ENCODE peak calls at places on chromosomes 6 and 20, in six cellular contexts. V, U, J, Y, K and N are unnamed samples.

GRCh38 chr6:14943116-14943515 is 302.8 kb upstream of the JARID2 start:
- DNase-seq in U (no peak), V (no peak), Y (no peak), K (no peak), J (no peak), N (no peak)

GRCh38 chr6:166958926-166959861 is 2.8 kb upstream of the RNASET2 start:
- DNase-seq in J (peak; percentile 56), U (no peak), K (no peak), V (peak; percentile 37), Y (peak; percentile 48), N (no peak)

GRCh38 chr6:14728396-14729024 is 517.4 kb upstream of the JARID2 start:
- DNase-seq in K (no peak), Y (no peak), U (no peak), V (no peak), J (no peak), N (no peak)

GRCh38 chr6:30463651-30464618 is 25.4 kb upstream of the HLA-E start:
- DNase-seq in K (no peak), V (peak; percentile 64), Y (peak; percentile 62), U (peak; percentile 9), J (peak; percentile 42), N (no peak)

GRCh38 chr20:41135187-41135887 is 2.0 kb upstream of the PLCG1 start:
- DNase-seq in U (peak; percentile 45), K (no peak), V (peak; percentile 55), J (peak; percentile 36), Y (peak; percentile 72), N (peak; percentile 67)

GRCh38 chr20:16308754-16309153 is 264.5 kb downstream of the KIF16B start:
- DNase-seq in U (no peak), J (no peak), V (no peak), Y (no peak), K (peak; percentile 9), N (no peak)

GRCh38 chr6:169454204-169454871 is 200.7 kb upstream of the THBS2 start:
- DNase-seq in Y (no peak), U (no peak), J (peak; percentile 43), K (peak; percentile 75), V (no peak), N (no peak)

GRCh38 chr6:156910938-156911337 is 133.8 kb downstream of the ARID1B start:
- DNase-seq in J (no peak), V (no peak), U (no peak), Y (no peak), K (no peak), N (no peak)

GRCh38 chr20:1367479-1367878 is 25.4 kb downstream of the FKBP1A start:
- DNase-seq in K (no peak), V (no peak), J (no peak), U (no peak), Y (no peak), N (no peak)

GRCh38 chr20:273884-274283 is 16.4 kb downstream of the DEFB132 start:
- DNase-seq in Y (no peak), U (no peak), K (no peak), V (no peak), J (no peak), N (no peak)

GRCh38 chr6:166520905-166521834 is 65.3 kb downstream of the RAMACL start:
- DNase-seq in V (no peak), J (no peak), Y (no peak), K (no peak), U (no peak), N (no peak)

GRCh38 chr6:37242429-37243052 is 15.0 kb upstream of the TBC1D22B start:
- DNase-seq in V (no peak), J (peak; percentile 41), U (no peak), Y (no peak), K (peak; percentile 96), N (no peak)

GRCh38 chr6:145815351-145815772 is 767 bp upstream of the FBXO30 start:
- DNase-seq in U (peak; percentile 59), K (no peak), V (no peak), Y (peak; percentile 10), J (no peak), N (peak; percentile 37)

GRCh38 chr6:154403803-154404202 is 47.2 kb upstream of the IPCEF1 start:
- DNase-seq in K (no peak), Y (no peak), V (no peak), J (no peak), U (no peak), N (no peak)

GRCh38 chr6:186221-186965 is 105.9 kb upstream of the DUSP22 start:
- DNase-seq in U (no peak), K (no peak), V (no peak), Y (no peak), J (peak; percentile 28), N (no peak)

GRCh38 chr20:50916257-50916656 is 15.0 kb downstream of the ADNP start:
- DNase-seq in V (no peak), K (no peak), Y (no peak), J (no peak), U (no peak), N (peak; percentile 11)

GRCh38 chr6:119148825-119149525 is 70.5 kb upstream of the FAM184A start:
- DNase-seq in K (no peak), Y (no peak), J (no peak), U (no peak), V (no peak), N (no peak)

GRCh38 chr6:117491916-117492315 is 9.4 kb downstream of the DCBLD1 start:
- DNase-seq in U (no peak), J (no peak), V (no peak), Y (no peak), K (no peak), N (no peak)

GRCh38 chr20:2914160-2914559 is 40.9 kb downstream of the PTPRA start:
- DNase-seq in U (no peak), K (no peak), J (peak; percentile 12), Y (no peak), V (no peak), N (peak; percentile 22)

GRCh38 chr6:29647927-29648642 is 8.8 kb upstream of the MOG start:
- DNase-seq in J (no peak), K (no peak), V (no peak), U (no peak), Y (no peak), N (peak; percentile 50)

GRCh38 chr20:57048027-57048869 is 218.2 kb downstream of the BMP7 start:
- DNase-seq in Y (no peak), V (no peak), U (peak; percentile 69), J (peak; percentile 14), K (no peak), N (peak; percentile 14)

GRCh38 chr6:119523546-119523945 is 174.0 kb upstream of the MAN1A1 start:
- DNase-seq in Y (no peak), J (no peak), U (no peak), V (no peak), K (no peak), N (no peak)

GRCh38 chr20:13158339-13158738 is 62.7 kb upstream of the ISM1 start:
- DNase-seq in Y (no peak), V (no peak), U (no peak), J (no peak), K (no peak), N (no peak)

GRCh38 chr6:104381907-104382306 is 477.8 kb downstream of the HACE1 start:
- DNase-seq in V (no peak), U (no peak), Y (no peak), J (no peak), K (no peak), N (no peak)

GRCh38 chr6:16635810-16636602 is 125.3 kb downstream of the ATXN1 start:
- DNase-seq in Y (no peak), J (no peak), K (peak; percentile 28), U (no peak), V (no peak), N (no peak)

GRCh38 chr6:143397229-143398222 is 53.0 kb downstream of the ADAT2 start:
- DNase-seq in J (no peak), V (peak; percentile 18), Y (peak; percentile 41), K (peak; percentile 61), U (peak; percentile 39), N (no peak)

GRCh38 chr20:37353285-37353849 is 7.4 kb downstream of the SRC start:
- DNase-seq in J (no peak), V (no peak), K (no peak), Y (no peak), U (no peak), N (no peak)

GRCh38 chr6:145075425-145075824 is 659.9 kb downstream of the EPM2A start:
- DNase-seq in U (no peak), V (no peak), Y (no peak), K (no peak), J (no peak), N (no peak)

GRCh38 chr6:6564154-6564553 is 24.4 kb upstream of the LY86 start:
- DNase-seq in K (no peak), U (no peak), V (no peak), Y (no peak), J (no peak), N (no peak)

GRCh38 chr20:49937023-49937929 is 1.1 kb downstream of the RNF114 start:
- DNase-seq in Y (no peak), V (no peak), K (no peak), J (no peak), U (no peak), N (no peak)

GRCh38 chr6:127980996-127981395 is 80.1 kb upstream of the THEMIS start:
- DNase-seq in V (no peak), U (no peak), J (no peak), K (no peak), Y (no peak), N (no peak)

GRCh38 chr20:18662279-18662678 is 74.4 kb downstream of the DTD1 start:
- DNase-seq in U (no peak), Y (no peak), K (no peak), J (no peak), V (no peak), N (no peak)

GRCh38 chr6:41079080-41079479 is 6.3 kb downstream of the NFYA start:
- DNase-seq in Y (no peak), V (no peak), U (no peak), K (no peak), J (no peak), N (no peak)

GRCh38 chr6:74248966-74249365 is 553.0 kb downstream of the CD109 start:
- DNase-seq in Y (no peak), J (no peak), V (no peak), K (no peak), U (no peak), N (no peak)

GRCh38 chr6:88662653-88663174 is 300.7 kb downstream of the RNGTT start:
- DNase-seq in J (no peak), K (no peak), V (no peak), Y (no peak), U (no peak), N (no peak)